ENCODE peak calls at places on chromosomes 4 and X, in five cellular contexts. W is GM23338, S is mucosa of descending colon, H is heart left ventricle, V is glutamatergic neuron. A is an unnamed sample.

GRCh38 chrX:139429913-139430312 is 100.6 kb upstream of the F9 start:
- DNase-seq in W (peak), S (no peak), H (no peak), V (no peak), A (peak)

GRCh38 chr4:33959519-33959918 is 2284.8 kb downstream of the ARAP2 start:
- DNase-seq in W (no peak), S (no peak), H (no peak), V (no peak), A (no peak)

GRCh38 chr4:163988921-163989320 is 494.4 kb downstream of the TMA16 start:
- DNase-seq in W (peak), S (no peak), H (no peak), V (no peak), A (peak)

GRCh38 chr4:184170996-184171395 is 46.7 kb downstream of the ENPP6 start:
- DNase-seq in W (peak), S (no peak), H (no peak), V (peak), A (peak)

GRCh38 chrX:39253551-39253950 is 452.3 kb downstream of the MID1IP1 start:
- DNase-seq in W (no peak), S (no peak), H (no peak), V (no peak), A (no peak)

GRCh38 chrX:20320461-20321159 is 53.9 kb upstream of the RPS6KA3 start:
- DNase-seq in W (no peak), S (no peak), H (no peak), V (no peak), A (no peak)

GRCh38 chr4:155614111-155614762 is 52.4 kb upstream of the GUCY1A1 start:
- DNase-seq in W (no peak), S (no peak), H (no peak), V (no peak), A (no peak)

GRCh38 chrX:155052738-155053498 is 18.0 kb downstream of the CMC4 start:
- DNase-seq in W (no peak), S (no peak), H (no peak), V (no peak), A (no peak)

GRCh38 chrX:12360991-12361598 is 222.8 kb downstream of the FRMPD4 start:
- DNase-seq in W (no peak), S (no peak), H (no peak), V (no peak), A (no peak)